ENCODE peak calls at places on chromosomes 6 and 20, in five cellular contexts. E is H1, K is neuronal stem cell, S is H9, F is IMR-90. X is an unnamed sample.

GRCh38 chr20:52295556-52295955 is 104.0 kb upstream of the ZFP64 start:
- DNase-seq in F (peak), E (no peak), S (no peak), K (no peak), X (peak)

GRCh38 chr6:11609324-11610071 is 71.9 kb downstream of the TMEM170B start:
- DNase-seq in F (peak), E (peak), S (no peak), K (no peak), X (peak)

GRCh38 chr6:111605100-111605748 is 454 bp downstream of the TRAF3IP2 start:
- DNase-seq in E (peak), S (peak), K (no peak), F (peak), X (peak)

GRCh38 chr6:18245642-18246041 is 18.7 kb downstream of the DEK start:
- DNase-seq in F (no peak), E (no peak), K (no peak), S (no peak), X (no peak)

GRCh38 chr6:14212020-14212419 is 94.4 kb downstream of the CD83 start:
- DNase-seq in S (peak), F (no peak), E (peak), K (no peak), X (no peak)

GRCh38 chr20:59308493-59309201 is 8.2 kb downstream of the EDN3 start:
- DNase-seq in E (no peak), K (no peak), F (no peak), S (no peak), X (no peak)

GRCh38 chr6:114096553-114097172 is 125.7 kb upstream of the HDAC2 start:
- DNase-seq in F (peak), S (no peak), E (no peak), K (peak), X (peak)

GRCh38 chr6:1094306-1094705 is 217.6 kb upstream of the FOXQ1 start:
- DNase-seq in F (peak), S (no peak), K (no peak), E (no peak), X (peak)

GRCh38 chr6:109978174-109979032 is at the start of gene GPR6:
- DNase-seq in S (peak), F (peak), K (peak), E (no peak), X (peak)

GRCh38 chr6:33384581-33385020 is 7.0 kb upstream of the KIFC1 start:
- DNase-seq in S (peak), K (no peak), E (no peak), F (peak), X (peak)

GRCh38 chr20:12171927-12172581 is 254.4 kb downstream of the BTBD3 start:
- DNase-seq in S (no peak), K (no peak), F (peak), E (no peak), X (peak)

GRCh38 chr20:19015890-19016465 is 196.5 kb upstream of the SLC24A3 start:
- DNase-seq in E (no peak), S (no peak), K (no peak), F (no peak), X (no peak)

GRCh38 chr20:12978613-12979495 is 29.9 kb upstream of the SPTLC3 start:
- DNase-seq in K (no peak), S (no peak), E (no peak), F (no peak), X (no peak)

GRCh38 chr20:20953738-20954657 is 152.2 kb downstream of the LINC00237 start:
- DNase-seq in E (no peak), K (no peak), F (no peak), S (no peak), X (no peak)

GRCh38 chr20:54257090-54257816 is 49.4 kb downstream of the PFDN4 start:
- DNase-seq in K (no peak), E (peak), F (peak), S (no peak), X (no peak)

GRCh38 chr20:12790856-12791255 is 217.9 kb upstream of the SPTLC3 start:
- DNase-seq in K (no peak), S (no peak), F (no peak), E (no peak), X (no peak)

GRCh38 chr6:1771324-1771723 is 161.6 kb downstream of the FOXC1 start:
- DNase-seq in K (no peak), E (no peak), F (peak), S (no peak), X (no peak)

GRCh38 chr6:161498359-161498758 is 224.5 kb upstream of the AGPAT4 start:
- DNase-seq in K (peak), S (peak), E (peak), F (peak), X (peak)

GRCh38 chr6:4914412-4915159 is 89.3 kb downstream of the RPP40 start:
- DNase-seq in E (no peak), K (no peak), F (peak), S (no peak), X (peak)

GRCh38 chr6:4912559-4912958 is 91.3 kb downstream of the RPP40 start:
- DNase-seq in K (no peak), E (no peak), S (no peak), F (no peak), X (no peak)

GRCh38 chr6:4920914-4921410 is 82.9 kb downstream of the RPP40 start:
- DNase-seq in S (no peak), F (peak), E (no peak), K (no peak), X (no peak)

GRCh38 chr6:4913705-4914411 is 90.0 kb downstream of the RPP40 start:
- DNase-seq in S (no peak), F (no peak), K (no peak), E (no peak), X (peak)

GRCh38 chr6:4916954-4917561 is 86.8 kb downstream of the RPP40 start:
- DNase-seq in E (no peak), K (no peak), F (no peak), S (no peak), X (no peak)
- H3K4ac ChIP-seq in E (no peak), K (no peak), F (no peak), S (no peak), X (no peak)

GRCh38 chr20:63847374-63848002 is 13.8 kb upstream of the ABHD16B start:
- DNase-seq in S (peak), F (no peak), K (no peak), E (no peak), X (no peak)

GRCh38 chr20:63846938-63847373 is 14.3 kb upstream of the ABHD16B start:
- DNase-seq in S (no peak), E (no peak), F (no peak), K (no peak), X (peak)

GRCh38 chr20:63844384-63845025 is 13.4 kb upstream of the ZBTB46 start:
- DNase-seq in E (no peak), S (no peak), F (no peak), K (no peak), X (no peak)

GRCh38 chr20:63848003-63848911 is 13.0 kb upstream of the ABHD16B start:
- DNase-seq in S (peak), E (no peak), K (no peak), F (no peak), X (no peak)

DNA sequence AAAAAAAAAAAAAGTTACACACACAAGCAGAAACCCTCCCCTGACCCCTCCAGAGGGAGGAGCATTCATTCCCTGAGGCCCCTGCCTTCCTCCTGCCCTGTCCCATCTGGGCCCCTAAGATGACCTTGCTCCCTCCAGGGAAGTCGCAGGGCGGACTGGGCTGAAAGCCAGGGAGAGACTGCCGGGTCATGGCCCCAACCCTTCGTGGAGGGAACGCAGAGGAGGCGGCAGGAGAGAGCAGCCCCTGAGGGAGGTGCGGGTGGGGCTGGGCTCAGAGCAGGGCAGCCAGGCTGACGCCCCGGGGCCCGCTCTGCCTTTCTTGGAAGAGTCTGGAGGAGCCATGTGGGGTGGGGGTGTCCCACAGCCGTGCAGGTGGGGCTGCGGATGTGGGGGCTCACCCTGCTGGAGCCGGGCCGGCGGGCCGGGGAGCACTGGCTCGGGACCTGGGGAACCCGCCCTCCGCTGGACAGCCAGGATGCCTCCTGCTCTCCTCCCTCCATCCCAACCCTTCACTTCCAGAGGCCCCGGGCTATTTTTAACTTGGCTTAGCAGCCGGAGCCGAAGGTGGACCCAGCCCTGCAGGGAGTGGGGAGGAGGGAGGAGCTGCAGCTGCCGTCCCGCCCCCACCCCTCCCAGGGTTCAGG is 15.0 kb upstream of the ABHD16B start:
- DNase-seq in K (no peak), S (peak), F (no peak), E (no peak), X (peak)
- H3K4ac ChIP-seq in K (peak), S (no peak), F (peak), E (no peak), X (peak)

GRCh38 chr6:156334961-156335360 is 442.2 kb upstream of the ARID1B start:
- DNase-seq in S (no peak), E (no peak), F (no peak), K (no peak), X (no peak)

DNA sequence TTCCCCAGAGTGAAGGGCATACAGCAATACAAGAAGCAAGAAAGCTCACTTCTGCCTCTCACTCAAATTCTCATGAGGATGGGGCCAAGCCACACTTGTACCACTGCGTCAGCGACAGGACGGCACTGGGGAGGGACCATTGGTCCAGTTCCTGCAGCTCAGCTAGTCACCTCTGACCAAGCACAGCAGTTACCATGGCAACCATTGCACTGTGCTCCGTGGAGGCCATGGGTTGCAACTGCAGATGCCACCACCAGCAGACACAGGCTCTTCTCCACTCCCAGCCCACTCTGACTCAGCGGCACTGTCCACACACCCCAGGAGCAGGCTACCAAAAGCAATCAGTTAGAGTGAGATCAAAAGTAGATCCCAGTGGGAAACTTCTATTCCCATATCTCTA is 441.1 kb upstream of the ARID1B start:
- DNase-seq in F (no peak), S (no peak), K (peak), E (no peak), X (peak)
- H3K4ac ChIP-seq in F (no peak), S (no peak), K (no peak), E (no peak), X (no peak)

GRCh38 chr20:37347347-37347823 is 1.4 kb downstream of the SRC start:
- DNase-seq in S (no peak), K (no peak), E (no peak), F (no peak), X (no peak)

GRCh38 chr20:37347891-37348642 is 2.1 kb downstream of the SRC start:
- DNase-seq in K (no peak), F (no peak), E (no peak), S (no peak), X (no peak)

GRCh38 chr20:37346232-37346525 is 239 bp downstream of the SRC start:
- DNase-seq in E (no peak), K (no peak), F (no peak), S (no peak), X (no peak)

GRCh38 chr20:37345339-37346231 is at the start of gene SRC:
- DNase-seq in S (peak), K (peak), F (peak), E (peak), X (peak)

GRCh38 chr20:37346526-37347346 is 796 bp downstream of the SRC start:
- DNase-seq in F (no peak), K (peak), S (peak), E (no peak), X (no peak)
- H3K4ac ChIP-seq in F (peak), K (peak), S (no peak), E (peak), X (no peak)

GRCh38 chr6:159976844-159977241 is 8.0 kb downstream of the IGF2R start:
- DNase-seq in K (no peak), S (no peak), E (no peak), F (no peak), X (no peak)
- H3K4ac ChIP-seq in K (no peak), S (no peak), E (no peak), F (no peak), X (no peak)

DNA sequence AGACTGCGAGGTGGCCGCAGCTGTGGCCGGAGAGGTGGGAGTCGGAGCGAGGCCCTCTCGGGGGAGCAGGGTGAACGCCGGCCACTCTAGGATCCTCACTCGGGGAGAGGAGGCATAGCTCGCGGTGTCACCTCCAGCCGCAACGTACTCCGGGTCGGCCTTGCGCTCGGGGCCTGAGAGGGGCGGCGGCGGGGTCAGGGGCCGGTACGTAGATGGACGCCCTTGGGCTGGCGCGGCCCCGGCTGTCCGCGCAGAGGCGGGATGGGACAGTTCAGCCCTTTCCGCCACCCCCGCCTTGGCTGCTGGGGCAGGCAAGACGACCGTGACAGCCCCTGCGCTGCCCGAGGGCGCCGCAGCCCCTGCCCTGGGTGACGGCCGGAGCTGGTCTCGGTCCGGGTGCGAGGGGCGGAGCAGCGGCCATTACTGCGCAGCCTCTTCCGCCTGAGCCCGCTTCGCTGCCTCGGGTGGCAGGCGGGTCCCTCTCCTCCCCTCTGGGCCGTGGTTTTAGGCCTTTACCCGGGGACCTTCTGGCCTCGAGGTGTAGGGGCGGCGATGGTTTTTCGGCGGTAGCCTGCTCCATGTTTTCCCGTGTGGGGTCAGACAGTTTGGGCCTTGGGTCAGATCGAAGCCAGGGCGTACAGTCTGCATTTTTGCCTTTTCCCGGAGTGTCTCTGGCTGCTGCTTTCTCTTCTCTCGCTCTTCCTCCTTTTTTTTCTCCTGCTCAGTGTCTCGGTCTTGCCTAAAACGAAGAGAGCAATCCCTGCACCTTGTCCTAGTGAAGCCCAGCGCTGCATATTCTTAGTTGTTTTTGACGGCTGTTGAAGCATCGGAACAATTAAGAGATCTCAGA is 453 bp downstream of the RNF146 start:
- DNase-seq in F (peak), K (peak), S (peak), E (peak), X (peak)
- H3K4ac ChIP-seq in F (peak), K (no peak), S (no peak), E (peak), X (peak)

X was measured in mesenchymal stem cell.